ENCODE peak calls at places on chromosomes 6 and 20, in nine cellular contexts. S is KBM-7; G is psoas muscle; L is iris pigment epithelial cell; C is HL-60; B is NCI-H2081; U is kidney glomerular epithelial cell; A is right lobe of liver; P is stimulated activated effector memory CD8-positive, alpha-beta T cell treated with anti-CD3 and anti-CD28 coated beads, Interleukin-12 subunit alpha, Interleukin-12 subunit beta, amount 100 ng/mL, for 72 hours. T is an unnamed sample.

GRCh38 chr6:32148289-32148688 is 3.5 kb downstream of the PRRT1 start:
- DNase-seq in S (no peak), G (no peak), L (no peak), C (no peak), B (no peak), U (no peak), A (no peak), P (no peak), T (no peak)

GRCh38 chr20:50413088-50413500 is 97.1 kb upstream of the PTPN1 start:
- DNase-seq in S (no peak), G (no peak), L (peak; percentile 52), C (peak; percentile 78), B (no peak), U (no peak), A (no peak), P (no peak), T (peak; percentile 49)

GRCh38 chr6:126054802-126055201 is 68.5 kb downstream of the TRMT11 start:
- DNase-seq in S (peak; percentile 14), G (no peak), L (no peak), C (no peak), B (no peak), U (no peak), A (no peak), P (no peak), T (no peak)

GRCh38 chr6:149026530-149026942 is 279.7 kb downstream of the UST start:
- DNase-seq in S (peak; percentile 86), G (no peak), L (peak; percentile 93), C (peak; percentile 60), B (peak; percentile 54), U (peak; percentile 38), A (no peak), P (peak; percentile 59), T (peak; percentile 80)

GRCh38 chr6:37182736-37183590 is 13.0 kb downstream of the PIM1 start:
- DNase-seq in S (peak; percentile 99), G (no peak), L (no peak), C (no peak), B (no peak), U (no peak), A (no peak), P (peak; percentile 79), T (no peak)

GRCh38 chr20:57000441-57000968 is 265.9 kb downstream of the BMP7 start:
- DNase-seq in S (no peak), G (no peak), L (no peak), C (no peak), B (no peak), U (no peak), A (no peak), P (no peak), T (peak; percentile 25)

GRCh38 chr20:990293-990959 is 11.7 kb downstream of the RSPO4 start:
- DNase-seq in S (no peak), G (peak; percentile 14), L (no peak), C (no peak), B (no peak), U (no peak), A (no peak), P (no peak), T (no peak)

GRCh38 chr6:13455604-13456003 is 31.8 kb downstream of the GFOD1 start:
- DNase-seq in S (no peak), G (no peak), L (no peak), C (no peak), B (no peak), U (no peak), A (no peak), P (no peak), T (no peak)

GRCh38 chr20:4950437-4950836 is 50.9 kb downstream of the SLC23A2 start:
- DNase-seq in S (no peak), G (no peak), L (no peak), C (no peak), B (no peak), U (no peak), A (no peak), P (no peak), T (no peak)

GRCh38 chr20:40895182-40895581 is 133.4 kb upstream of the TOP1 start:
- DNase-seq in S (no peak), G (no peak), L (no peak), C (no peak), B (no peak), U (no peak), A (no peak), P (no peak), T (no peak)